ENCODE peak calls at places on chromosomes 11 and 22, in ten cellular contexts. One of them, this sample, is unnamed.
A peak's percentile ranks its signal among the peaks of the same experiment; 100 is the strongest.

GRCh38 chr11:69588270-69588669 is 52.7 kb upstream of the CCND1 start:
- DNase-seq in IMR-90: peak; percentile 87
- DNase-seq in GM23248: peak; percentile 95
- DNase-seq in HepG2: peak; percentile 28
- DNase-seq in mammary epithelial cell: peak; percentile 83
- DNase-seq in PC-3: peak; percentile 85
- DNase-seq in HCT116: peak; percentile 54
- DNase-seq in PC-9: no peak
- DNase-seq in fibroblast of lung: peak; percentile 57
- DNase-seq in OCI-LY7: no peak
- DNase-seq in this sample: no peak

GRCh38 chr11:19161651-19162050 is 40.1 kb downstream of the CSRP3 start:
- DNase-seq in PC-3: no peak
- DNase-seq in HepG2: no peak
- DNase-seq in IMR-90: no peak
- DNase-seq in GM23248: no peak
- DNase-seq in fibroblast of lung: no peak
- DNase-seq in HCT116: no peak
- DNase-seq in OCI-LY7: no peak
- DNase-seq in PC-9: no peak
- DNase-seq in mammary epithelial cell: no peak
- DNase-seq in this sample: no peak

GRCh38 chr11:67119577-67120391 is 721 bp downstream of the KDM2A start:
- DNase-seq in mammary epithelial cell: peak; percentile 20
- DNase-seq in OCI-LY7: peak; percentile 60
- DNase-seq in PC-9: no peak
- DNase-seq in IMR-90: no peak
- DNase-seq in HCT116: no peak
- DNase-seq in PC-3: peak; percentile 32
- DNase-seq in GM23248: peak; percentile 63
- DNase-seq in fibroblast of lung: no peak
- DNase-seq in HepG2: no peak
- DNase-seq in this sample: peak; percentile 66

GRCh38 chr11:116535954-116536353 is 236.8 kb downstream of the BUD13 start:
- DNase-seq in GM23248: no peak
- DNase-seq in IMR-90: no peak
- DNase-seq in OCI-LY7: no peak
- DNase-seq in mammary epithelial cell: no peak
- DNase-seq in HCT116: no peak
- DNase-seq in PC-9: no peak
- DNase-seq in fibroblast of lung: no peak
- DNase-seq in HepG2: no peak
- DNase-seq in PC-3: no peak
- DNase-seq in this sample: peak; percentile 38

GRCh38 chr11:1038921-1039320 is 2.4 kb upstream of the MUC6 start:
- DNase-seq in GM23248: no peak
- DNase-seq in fibroblast of lung: no peak
- DNase-seq in OCI-LY7: no peak
- DNase-seq in HepG2: no peak
- DNase-seq in IMR-90: no peak
- DNase-seq in HCT116: no peak
- DNase-seq in PC-9: no peak
- DNase-seq in mammary epithelial cell: no peak
- DNase-seq in PC-3: no peak
- DNase-seq in this sample: no peak

GRCh38 chr11:76803811-76804600 is 20.9 kb downstream of the TSKU start:
- DNase-seq in HepG2: no peak
- DNase-seq in OCI-LY7: no peak
- DNase-seq in IMR-90: peak; percentile 46
- DNase-seq in GM23248: peak; percentile 92
- DNase-seq in mammary epithelial cell: no peak
- DNase-seq in PC-9: no peak
- DNase-seq in HCT116: no peak
- DNase-seq in fibroblast of lung: peak; percentile 63
- DNase-seq in PC-3: no peak
- DNase-seq in this sample: no peak

GRCh38 chr11:96218013-96218412 is 125.0 kb downstream of the MAML2 start:
- DNase-seq in fibroblast of lung: peak; percentile 73
- DNase-seq in mammary epithelial cell: no peak
- DNase-seq in IMR-90: no peak
- DNase-seq in HCT116: no peak
- DNase-seq in GM23248: no peak
- DNase-seq in PC-3: no peak
- DNase-seq in HepG2: no peak
- DNase-seq in PC-9: no peak
- DNase-seq in OCI-LY7: no peak
- DNase-seq in this sample: no peak

GRCh38 chr22:24205438-24206189 is 24.3 kb downstream of the SUSD2 start:
- DNase-seq in mammary epithelial cell: peak; percentile 29
- DNase-seq in HCT116: no peak
- DNase-seq in OCI-LY7: no peak
- DNase-seq in IMR-90: no peak
- DNase-seq in fibroblast of lung: no peak
- DNase-seq in PC-3: peak; percentile 57
- DNase-seq in PC-9: peak; percentile 41
- DNase-seq in HepG2: no peak
- DNase-seq in GM23248: no peak
- DNase-seq in this sample: no peak

GRCh38 chr22:36356708-36357694 is 30.8 kb downstream of the MYH9 start:
- DNase-seq in GM23248: no peak
- DNase-seq in PC-9: no peak
- DNase-seq in OCI-LY7: no peak
- DNase-seq in HCT116: no peak
- DNase-seq in PC-3: peak; percentile 56
- DNase-seq in fibroblast of lung: no peak
- DNase-seq in IMR-90: peak; percentile 62
- DNase-seq in mammary epithelial cell: no peak
- DNase-seq in HepG2: no peak
- DNase-seq in this sample: no peak

GRCh38 chr11:76237914-76238313 is 31.6 kb upstream of the WNT11 start:
- DNase-seq in PC-9: no peak
- DNase-seq in OCI-LY7: no peak
- DNase-seq in fibroblast of lung: peak; percentile 15
- DNase-seq in HCT116: peak; percentile 48
- DNase-seq in mammary epithelial cell: no peak
- DNase-seq in IMR-90: peak; percentile 13
- DNase-seq in HepG2: peak; percentile 66
- DNase-seq in PC-3: peak; percentile 37
- DNase-seq in GM23248: peak; percentile 37
- DNase-seq in this sample: peak; percentile 48

GRCh38 chr11:9745411-9746211 is 81.7 kb downstream of the SWAP70 start:
- DNase-seq in OCI-LY7: peak; percentile 74
- DNase-seq in fibroblast of lung: no peak
- DNase-seq in IMR-90: no peak
- DNase-seq in PC-9: no peak
- DNase-seq in HepG2: no peak
- DNase-seq in mammary epithelial cell: no peak
- DNase-seq in PC-3: no peak
- DNase-seq in GM23248: no peak
- DNase-seq in HCT116: no peak
- DNase-seq in this sample: no peak

GRCh38 chr11:2472428-2473186 is 27.8 kb downstream of the KCNQ1 start:
- DNase-seq in fibroblast of lung: no peak
- DNase-seq in HCT116: no peak
- DNase-seq in OCI-LY7: no peak
- DNase-seq in mammary epithelial cell: no peak
- DNase-seq in HepG2: no peak
- DNase-seq in PC-3: no peak
- DNase-seq in GM23248: no peak
- DNase-seq in PC-9: no peak
- DNase-seq in IMR-90: no peak
- DNase-seq in this sample: no peak

GRCh38 chr11:117020287-117020686 is 77.9 kb downstream of the SIK3 start:
- DNase-seq in IMR-90: no peak
- DNase-seq in GM23248: no peak
- DNase-seq in fibroblast of lung: no peak
- DNase-seq in HCT116: no peak
- DNase-seq in HepG2: no peak
- DNase-seq in PC-3: no peak
- DNase-seq in mammary epithelial cell: no peak
- DNase-seq in OCI-LY7: no peak
- DNase-seq in PC-9: no peak
- DNase-seq in this sample: no peak

GRCh38 chr11:70433038-70433437 is 34.7 kb downstream of the CTTN start:
- DNase-seq in IMR-90: no peak
- DNase-seq in GM23248: no peak
- DNase-seq in OCI-LY7: no peak
- DNase-seq in HepG2: no peak
- DNase-seq in PC-3: no peak
- DNase-seq in HCT116: no peak
- DNase-seq in PC-9: no peak
- DNase-seq in fibroblast of lung: no peak
- DNase-seq in mammary epithelial cell: no peak
- DNase-seq in this sample: no peak

GRCh38 chr11:6599884-6600390 is 3.5 kb downstream of the RRP8 start:
- DNase-seq in GM23248: no peak
- DNase-seq in mammary epithelial cell: no peak
- DNase-seq in PC-3: no peak
- DNase-seq in HCT116: no peak
- DNase-seq in OCI-LY7: no peak
- DNase-seq in HepG2: no peak
- DNase-seq in IMR-90: no peak
- DNase-seq in PC-9: no peak
- DNase-seq in fibroblast of lung: no peak
- DNase-seq in this sample: no peak

DNA sequence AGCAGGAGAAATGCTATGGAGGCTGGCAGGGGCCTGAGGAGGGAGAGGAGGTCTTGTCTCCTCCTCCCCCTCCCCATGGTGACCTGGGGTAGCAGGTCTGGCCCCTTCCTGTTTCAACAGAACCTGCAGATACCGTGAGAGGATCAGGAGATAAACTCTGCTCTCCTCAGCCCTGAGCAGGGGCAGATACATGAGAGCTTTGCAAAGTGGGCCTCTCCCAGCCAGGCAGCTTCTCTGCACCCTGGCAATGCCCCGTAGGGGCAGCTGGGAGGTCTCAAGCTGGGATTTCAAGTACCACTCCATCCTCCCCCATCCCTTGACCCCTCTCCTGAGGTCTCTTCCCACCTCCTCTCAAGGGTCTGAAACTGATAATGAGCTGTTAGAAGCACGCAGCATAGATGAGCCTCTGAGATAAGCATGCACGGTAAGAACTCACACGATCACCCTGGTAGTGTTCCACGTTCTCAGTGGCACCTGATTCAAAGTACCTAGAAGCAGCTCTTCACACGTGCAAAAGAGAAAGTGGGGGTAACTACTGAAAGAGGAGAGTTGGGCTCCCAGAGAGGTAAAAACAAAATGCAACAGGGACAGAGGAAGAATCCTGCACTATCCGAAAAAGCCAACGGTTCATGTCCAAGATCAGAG is 4.9 kb upstream of the CCDC86 start:
- DNase-seq in mammary epithelial cell: no peak
- DNase-seq in GM23248: no peak
- DNase-seq in PC-9: no peak
- DNase-seq in PC-3: no peak
- DNase-seq in IMR-90: no peak
- DNase-seq in OCI-LY7: no peak
- DNase-seq in HepG2: no peak
- DNase-seq in fibroblast of lung: no peak
- DNase-seq in HCT116: no peak
- DNase-seq in this sample: no peak
- H3K4me1 ChIP-seq in mammary epithelial cell: peaks cover 18% of the 10 kb centered on the region
- H3K4me1 ChIP-seq in GM23248: peaks cover 18% of the 10 kb centered on the region
- H3K4me1 ChIP-seq in PC-9: no peaks in the 10 kb centered on the region
- H3K4me1 ChIP-seq in PC-3: peaks cover 35% of the 10 kb centered on the region
- H3K4me1 ChIP-seq in IMR-90: peaks cover 11% of the 10 kb centered on the region
- H3K4me1 ChIP-seq in OCI-LY7: peaks cover 9% of the 10 kb centered on the region
- H3K4me1 ChIP-seq in HepG2: peaks cover 20% of the 10 kb centered on the region
- H3K4me1 ChIP-seq in fibroblast of lung: peaks cover 14% of the 10 kb centered on the region
- H3K4me1 ChIP-seq in HCT116: peaks cover 2% of the 10 kb centered on the region
- H3K4me1 ChIP-seq in this sample: no peaks in the 10 kb centered on the region

GRCh38 chr22:38456272-38456837 is 1.4 kb upstream of the KCNJ4 start:
- DNase-seq in HepG2: no peak
- DNase-seq in PC-3: no peak
- DNase-seq in HCT116: no peak
- DNase-seq in OCI-LY7: no peak
- DNase-seq in PC-9: no peak
- DNase-seq in IMR-90: no peak
- DNase-seq in mammary epithelial cell: no peak
- DNase-seq in fibroblast of lung: no peak
- DNase-seq in GM23248: no peak
- DNase-seq in this sample: no peak
- H3K27ac ChIP-seq in HepG2: no peak overlapping the region
- H3K27ac ChIP-seq in PC-3: no peak overlapping the region
- H3K27ac ChIP-seq in HCT116: no peak overlapping the region
- H3K27ac ChIP-seq in OCI-LY7: no peak overlapping the region
- H3K27ac ChIP-seq in PC-9: no peak overlapping the region
- H3K27ac ChIP-seq in IMR-90: no peak overlapping the region
- H3K27ac ChIP-seq in mammary epithelial cell: no peak overlapping the region
- H3K27ac ChIP-seq in fibroblast of lung: no peak overlapping the region
- H3K27ac ChIP-seq in GM23248: no peak overlapping the region
- H3K27ac ChIP-seq in this sample: no peak overlapping the region

DNA sequence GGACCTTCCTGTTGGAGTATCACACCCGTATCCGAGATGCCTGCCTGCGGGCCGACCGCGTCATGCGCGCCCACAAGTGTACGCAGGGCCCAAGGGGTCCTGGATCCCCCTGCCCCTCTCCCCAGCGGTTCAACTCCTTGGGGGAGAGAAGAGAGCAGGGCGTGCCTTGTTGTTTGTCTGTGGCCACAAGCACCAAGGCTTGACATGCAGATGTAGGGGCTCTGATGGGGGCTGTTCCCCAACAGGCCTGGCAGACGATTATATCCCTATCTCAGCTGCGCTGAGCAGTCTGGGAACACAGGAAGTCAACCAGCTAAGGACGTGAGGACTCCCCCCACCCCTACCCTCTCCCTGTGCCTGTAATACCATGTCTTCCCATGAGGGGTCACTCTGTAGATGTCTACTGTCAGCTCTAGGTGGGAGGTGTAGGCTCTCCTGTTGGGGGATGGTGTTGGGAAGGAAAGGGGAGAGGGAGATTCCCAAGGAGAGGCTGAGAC is 6.8 kb downstream of the CFL1 start:
- DNase-seq in fibroblast of lung: no peak
- DNase-seq in OCI-LY7: no peak
- DNase-seq in mammary epithelial cell: no peak
- DNase-seq in HepG2: no peak
- DNase-seq in PC-3: peak; percentile 69
- DNase-seq in GM23248: no peak
- DNase-seq in PC-9: no peak
- DNase-seq in IMR-90: no peak
- DNase-seq in HCT116: no peak
- DNase-seq in this sample: peak; percentile 45
- H4K20me1 ChIP-seq in fibroblast of lung: peaks cover 4% of the 10 kb centered on the region
- H4K20me1 ChIP-seq in OCI-LY7: peaks cover 9% of the 10 kb centered on the region
- H4K20me1 ChIP-seq in mammary epithelial cell: peaks cover 10% of the 10 kb centered on the region
- H4K20me1 ChIP-seq in HepG2: peaks cover 35% of the 10 kb centered on the region
- H4K20me1 ChIP-seq in PC-3: peaks cover 35% of the 10 kb centered on the region
- H4K20me1 ChIP-seq in GM23248: peaks cover 14% of the 10 kb centered on the region
- H4K20me1 ChIP-seq in PC-9: peaks cover 33% of the 10 kb centered on the region
- H4K20me1 ChIP-seq in IMR-90: peaks cover 62% of the 10 kb centered on the region
- H4K20me1 ChIP-seq in HCT116: peaks cover 8% of the 10 kb centered on the region
- H4K20me1 ChIP-seq in this sample: peaks cover 25% of the 10 kb centered on the region

DNA sequence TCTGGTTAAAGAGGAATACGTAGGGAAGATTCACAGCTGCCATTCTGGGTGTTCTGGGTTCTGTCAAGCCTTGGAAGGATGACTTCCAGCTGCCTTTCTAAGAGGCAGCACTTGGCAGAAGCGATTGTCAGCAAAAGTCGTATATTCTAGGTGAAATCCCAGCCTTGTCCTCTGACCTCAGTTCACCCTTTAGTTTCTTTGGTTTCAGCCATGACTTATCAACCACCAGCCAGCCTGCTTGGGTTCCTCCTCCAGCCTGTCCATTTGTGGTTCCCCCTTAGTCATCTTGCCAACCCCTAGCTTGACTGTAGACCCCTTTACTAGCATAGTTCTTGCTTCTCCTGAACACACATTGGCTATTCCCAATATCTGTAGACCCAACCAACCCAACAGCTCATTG is 102.3 kb upstream of the CD44 start:
- DNase-seq in PC-3: no peak
- DNase-seq in HepG2: no peak
- DNase-seq in mammary epithelial cell: no peak
- DNase-seq in HCT116: no peak
- DNase-seq in GM23248: no peak
- DNase-seq in IMR-90: no peak
- DNase-seq in fibroblast of lung: no peak
- DNase-seq in PC-9: no peak
- DNase-seq in OCI-LY7: no peak
- DNase-seq in this sample: no peak
- H3K4me1 ChIP-seq in PC-3: peaks cover 50% of the 10 kb centered on the region
- H3K4me1 ChIP-seq in HepG2: no peaks in the 10 kb centered on the region
- H3K4me1 ChIP-seq in mammary epithelial cell: peaks cover 75% of the 10 kb centered on the region
- H3K4me1 ChIP-seq in HCT116: peaks cover 10% of the 10 kb centered on the region
- H3K4me1 ChIP-seq in GM23248: peaks cover 51% of the 10 kb centered on the region
- H3K4me1 ChIP-seq in IMR-90: peaks cover 4% of the 10 kb centered on the region
- H3K4me1 ChIP-seq in fibroblast of lung: peaks cover 14% of the 10 kb centered on the region
- H3K4me1 ChIP-seq in PC-9: peaks cover 76% of the 10 kb centered on the region
- H3K4me1 ChIP-seq in OCI-LY7: peaks cover 6% of the 10 kb centered on the region
- H3K4me1 ChIP-seq in this sample: no peaks in the 10 kb centered on the region